ENCODE peak calls at places on chromosomes 7 and 10, in nine cellular contexts. J, W, Q, B, D, H, L, C and R are unnamed samples.

GRCh38 chr7:157739056-157739455 is 402.3 kb downstream of the DNAJB6 start:
- DNase-seq in Q (no peak), D (no peak), L (no peak), C (no peak), W (no peak), J (no peak), H (no peak), B (no peak), R (no peak)

GRCh38 chr10:102633282-102633681 is 11.0 kb upstream of the TRIM8 start:
- DNase-seq in D (peak; percentile 59), L (peak; percentile 25), J (no peak), B (no peak), W (no peak), Q (no peak), C (no peak), H (no peak), R (peak; percentile 93)

GRCh38 chr10:47165711-47166404 is 134.1 kb upstream of the GDF10 start:
- DNase-seq in B (peak; percentile 64), L (peak; percentile 48), Q (peak; percentile 69), C (no peak), H (peak; percentile 74), W (no peak), J (no peak), D (no peak), R (no peak)

GRCh38 chr7:2399848-2400587 is 3.4 kb upstream of the CHST12 start:
- DNase-seq in L (peak; percentile 36), W (no peak), C (peak; percentile 90), B (peak; percentile 44), D (peak; percentile 97), H (no peak), J (no peak), Q (no peak), R (peak; percentile 83)

GRCh38 chr10:124523301-124523871 is 61.8 kb downstream of the LHPP start:
- DNase-seq in D (no peak), J (no peak), W (no peak), B (no peak), Q (no peak), H (no peak), C (no peak), L (no peak), R (no peak)

GRCh38 chr7:82445226-82445625 is 1.6 kb upstream of the CACNA2D1 start:
- DNase-seq in B (no peak), Q (no peak), W (no peak), D (no peak), H (no peak), L (no peak), J (no peak), C (no peak), R (no peak)

GRCh38 chr7:130430841-130431713 is 9.7 kb downstream of the CEP41 start:
- DNase-seq in J (no peak), B (no peak), L (no peak), D (no peak), H (no peak), W (no peak), Q (no peak), C (peak; percentile 85), R (no peak)

GRCh38 chr10:48302515-48303476 is 3.7 kb upstream of the MAPK8 start:
- DNase-seq in L (no peak), D (no peak), H (no peak), W (no peak), J (no peak), C (no peak), B (no peak), Q (no peak), R (no peak)

GRCh38 chr7:23470290-23471089 is at the start of gene IGF2BP3:
- DNase-seq in W (peak; percentile 60), C (peak; percentile 77), J (peak; percentile 81), H (peak; percentile 67), Q (peak; percentile 73), B (peak; percentile 37), D (peak; percentile 99), L (peak; percentile 31), R (peak; percentile 72)

GRCh38 chr10:102322914-102323313 is 72.6 kb upstream of the NFKB2 start:
- DNase-seq in L (peak; percentile 67), C (no peak), D (no peak), H (peak; percentile 68), W (no peak), B (peak; percentile 78), Q (peak; percentile 56), J (no peak), R (no peak)

GRCh38 chr7:43838201-43838659 is 31.1 kb downstream of the MRPS24 start:
- DNase-seq in J (no peak), D (no peak), C (no peak), H (no peak), W (no peak), Q (no peak), B (no peak), L (no peak), R (no peak)

GRCh38 chr10:132518572-132519381 is 18.8 kb upstream of the INPP5A start:
- DNase-seq in W (no peak), J (peak; percentile 20), B (no peak), C (no peak), L (no peak), Q (peak; percentile 45), D (no peak), H (peak; percentile 58), R (no peak)

GRCh38 chr7:78702770-78703169 is 750.7 kb downstream of the MAGI2 start:
- DNase-seq in H (no peak), C (peak; percentile 95), J (no peak), L (no peak), D (peak; percentile 97), W (no peak), B (no peak), Q (no peak), R (no peak)

GRCh38 chr10:111203615-111204014 is 126.8 kb downstream of the ADRA2A start:
- DNase-seq in B (no peak), J (no peak), Q (no peak), L (no peak), W (no peak), D (no peak), H (no peak), C (no peak), R (no peak)

GRCh38 chr7:118305686-118306085 is 81.2 kb downstream of the ANKRD7 start:
- DNase-seq in L (no peak), W (no peak), C (no peak), D (no peak), B (no peak), J (no peak), H (no peak), Q (no peak), R (no peak)